ENCODE peak calls at places on chromosomes 2 and 18, in seven cellular contexts. P, B, M, X, T, H and W are unnamed samples.
A peak's percentile ranks its signal among the peaks of the same experiment; 100 is the strongest.

GRCh38 chr18:5973079-5973478 is 77.8 kb upstream of the TMEM200C start:
- DNase-seq in H (no peak), T (no peak), M (no peak), P (no peak), X (no peak), B (no peak), W (no peak)

GRCh38 chr2:200242553-200242952 is 63.9 kb upstream of the SPATS2L start:
- DNase-seq in B (no peak), P (no peak), X (no peak), T (no peak), H (no peak), M (no peak), W (no peak)

GRCh38 chr18:58056159-58056558 is 12.1 kb downstream of the NEDD4L start:
- DNase-seq in X (no peak), M (no peak), B (no peak), P (no peak), H (no peak), T (no peak), W (no peak)

GRCh38 chr18:46732801-46733200 is 24.1 kb downstream of the ST8SIA5 start:
- DNase-seq in P (no peak), X (no peak), B (no peak), H (no peak), M (no peak), T (no peak), W (peak; percentile 34)

GRCh38 chr2:20652673-20653575 is 2.0 kb upstream of the HS1BP3 start:
- DNase-seq in M (no peak), H (no peak), T (no peak), X (no peak), P (no peak), B (peak; percentile 26), W (no peak)

GRCh38 chr2:232937278-232937906 is 67.3 kb downstream of the SNORC start:
- DNase-seq in M (no peak), X (peak; percentile 55), P (peak; percentile 73), B (no peak), H (peak; percentile 32), T (no peak), W (no peak)

GRCh38 chr2:14520385-14520945 is 112.1 kb upstream of the LRATD1 start:
- DNase-seq in P (no peak), H (no peak), M (no peak), X (no peak), B (no peak), T (no peak), W (no peak)

GRCh38 chr18:59021500-59021899 is 118.2 kb upstream of the SEC11C start:
- DNase-seq in P (no peak), X (no peak), H (peak; percentile 50), T (no peak), M (no peak), B (no peak), W (peak; percentile 30)

GRCh38 chr2:21047161-21048009 is 3.5 kb upstream of the APOB start:
- DNase-seq in H (no peak), P (no peak), B (no peak), M (peak; percentile 49), X (peak; percentile 32), T (no peak), W (no peak)

GRCh38 chr2:176080540-176081355 is 3.0 kb downstream of the EVX2 start:
- DNase-seq in P (no peak), B (no peak), H (no peak), M (no peak), X (no peak), T (no peak), W (peak; percentile 51)

GRCh38 chr2:176079851-176080539 is 3.8 kb downstream of the EVX2 start:
- DNase-seq in X (peak; percentile 30), B (no peak), M (peak; percentile 33), T (peak; percentile 80), P (peak; percentile 22), H (peak; percentile 71), W (peak; percentile 54)

GRCh38 chr2:176079285-176079830 is 4.4 kb downstream of the EVX2 start:
- DNase-seq in T (no peak), B (no peak), H (no peak), P (no peak), X (no peak), M (no peak), W (no peak)

GRCh38 chr2:176076063-176076462 is 7.7 kb downstream of the EVX2 start:
- DNase-seq in X (no peak), B (no peak), T (no peak), M (no peak), H (no peak), P (no peak), W (no peak)

GRCh38 chr2:176078440-176079284 is 5.1 kb downstream of the EVX2 start:
- DNase-seq in B (no peak), P (no peak), M (no peak), X (no peak), T (no peak), H (no peak), W (no peak)
- H3K4me3 ChIP-seq in B (no peak overlapping the region), P (no peak overlapping the region), M (no peak overlapping the region), X (no peak overlapping the region), T (no peak overlapping the region), H (peak overlapping the region; percentile 17), W (no peak overlapping the region)

GRCh38 chr2:9968940-9969497 is 17.5 kb downstream of the GRHL1 start:
- DNase-seq in M (no peak), T (no peak), B (no peak), X (no peak), P (no peak), H (no peak), W (no peak)
- H3K36me3 ChIP-seq in M (no peaks in the 10 kb centered on the region), T (peaks cover 23% of the 10 kb centered on the region), B (no peaks in the 10 kb centered on the region), X (no peaks in the 10 kb centered on the region), P (no peaks in the 10 kb centered on the region), H (peaks cover 8% of the 10 kb centered on the region), W (peaks cover 5% of the 10 kb centered on the region)

GRCh38 chr2:37582371-37582770 is 89.1 kb downstream of the CDC42EP3 start:
- DNase-seq in T (no peak), X (no peak), P (peak; percentile 25), M (no peak), B (no peak), H (no peak), W (no peak)
- H3K4me3 ChIP-seq in T (no peak overlapping the region), X (no peak overlapping the region), P (no peak overlapping the region), M (no peak overlapping the region), B (no peak overlapping the region), H (peak overlapping the region; percentile 61), W (no peak overlapping the region)

DNA sequence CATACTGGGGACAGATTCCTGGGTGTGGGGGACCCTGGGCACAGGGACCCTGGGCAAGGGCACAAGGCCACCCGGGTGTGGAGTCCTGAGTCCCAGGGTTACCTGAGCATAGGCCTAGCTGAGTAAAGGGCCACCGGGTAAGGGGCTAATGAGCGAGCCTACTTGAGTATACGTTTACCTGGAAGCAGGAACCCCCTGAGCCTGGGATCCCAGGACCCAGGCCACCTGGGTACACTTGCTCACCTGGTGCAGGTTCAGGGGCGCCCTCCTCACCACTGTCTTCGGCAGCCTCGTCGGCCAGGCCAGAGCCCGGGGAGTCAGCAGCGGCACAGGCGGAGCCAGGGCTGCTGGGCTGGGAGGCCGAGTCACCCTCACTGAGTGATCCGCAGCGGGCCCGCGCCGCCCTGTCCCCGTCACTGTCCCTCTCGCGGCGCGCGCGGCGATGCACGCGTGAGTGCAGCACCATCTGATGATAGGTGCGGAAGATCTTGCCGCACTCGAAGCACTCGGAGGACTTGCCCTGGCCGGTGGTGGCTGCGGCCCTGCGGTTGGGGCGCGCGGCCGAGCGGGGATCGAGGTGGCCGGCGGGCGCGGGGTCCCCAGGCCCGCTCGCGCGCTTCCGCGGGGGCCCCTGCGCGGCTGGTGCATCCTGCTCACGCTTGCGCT is 53.9 kb downstream of the ZNF516 start:
- DNase-seq in H (no peak), P (no peak), M (no peak), T (no peak), B (no peak), X (no peak), W (no peak)
- H3K36me3 ChIP-seq in H (peaks cover 25% of the 10 kb centered on the region), P (peaks cover 19% of the 10 kb centered on the region), M (no peaks in the 10 kb centered on the region), T (peaks cover 43% of the 10 kb centered on the region), B (no peaks in the 10 kb centered on the region), X (peaks cover 38% of the 10 kb centered on the region), W (peaks cover 37% of the 10 kb centered on the region)

DNA sequence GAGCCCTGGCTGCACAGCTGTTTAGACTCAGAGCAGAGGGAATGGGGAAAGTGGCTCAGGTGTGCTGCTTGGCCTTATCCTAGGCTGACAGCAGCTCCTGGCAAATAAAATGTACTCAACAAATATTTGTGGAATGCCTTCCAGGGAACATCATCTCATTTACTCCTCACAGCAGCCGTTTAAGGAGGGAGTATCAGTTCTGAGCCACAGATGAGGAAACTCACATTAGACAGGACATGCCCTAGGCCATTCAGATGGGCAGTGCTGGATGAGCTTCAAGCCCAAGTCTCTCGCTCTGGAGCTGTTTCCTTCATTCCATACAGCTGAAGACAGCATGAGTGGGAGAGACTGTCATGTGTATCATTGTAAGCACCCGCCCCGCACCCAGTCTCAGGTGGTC is 129.6 kb downstream of the VWA3B start:
- DNase-seq in T (no peak), H (no peak), B (no peak), M (no peak), P (no peak), X (no peak), W (no peak)
- H3K4me3 ChIP-seq in T (no peak overlapping the region), H (no peak overlapping the region), B (no peak overlapping the region), M (no peak overlapping the region), P (no peak overlapping the region), X (no peak overlapping the region), W (no peak overlapping the region)

GRCh38 chr18:13105059-13105458 is 113.5 kb upstream of the LDLRAD4 start:
- DNase-seq in B (no peak), M (no peak), H (no peak), X (no peak), T (no peak), P (no peak), W (no peak)

GRCh38 chr18:13112982-13113381 is 105.6 kb upstream of the LDLRAD4 start:
- DNase-seq in T (peak; percentile 16), P (peak; percentile 66), B (no peak), X (peak; percentile 51), H (peak; percentile 17), M (peak; percentile 75), W (peak; percentile 68)

GRCh38 chr18:13107074-13107473 is 111.5 kb upstream of the LDLRAD4 start:
- DNase-seq in B (no peak), T (no peak), P (peak; percentile 58), M (no peak), X (peak; percentile 71), H (peak; percentile 25), W (no peak)

GRCh38 chr18:13110559-13110958 is 108.0 kb upstream of the LDLRAD4 start:
- DNase-seq in P (no peak), M (peak; percentile 72), B (no peak), X (no peak), H (no peak), T (no peak), W (no peak)

GRCh38 chr18:13108330-13108729 is 110.2 kb upstream of the LDLRAD4 start:
- DNase-seq in M (no peak), P (no peak), T (no peak), X (no peak), B (no peak), H (no peak), W (no peak)
- H3K36me3 ChIP-seq in M (no peaks in the 10 kb centered on the region), P (peaks cover 11% of the 10 kb centered on the region), T (peaks cover 52% of the 10 kb centered on the region), X (peaks cover 28% of the 10 kb centered on the region), B (peaks cover 2% of the 10 kb centered on the region), H (peaks cover 58% of the 10 kb centered on the region), W (peaks cover 48% of the 10 kb centered on the region)

GRCh38 chr2:120867290-120868231 is 131.9 kb downstream of the GLI2 start:
- DNase-seq in P (peak; percentile 88), T (no peak), M (peak; percentile 58), B (peak; percentile 91), X (peak; percentile 77), H (peak; percentile 94), W (peak; percentile 87)
- H3K4me3 ChIP-seq in P (peak overlapping the region; percentile 43), T (no peak overlapping the region), M (no peak overlapping the region), B (peak overlapping the region; percentile 39), X (peak overlapping the region; percentile 29), H (peak overlapping the region; percentile 77), W (peak overlapping the region; percentile 45)

GRCh38 chr2:58163913-58164312 is 77.2 kb downstream of the FANCL start:
- DNase-seq in X (no peak), M (no peak), P (no peak), H (no peak), B (no peak), T (no peak), W (no peak)
- H3K36me3 ChIP-seq in X (no peaks in the 10 kb centered on the region), M (no peaks in the 10 kb centered on the region), P (no peaks in the 10 kb centered on the region), H (peaks cover 31% of the 10 kb centered on the region), B (peaks cover 3% of the 10 kb centered on the region), T (peaks cover 28% of the 10 kb centered on the region), W (peaks cover 15% of the 10 kb centered on the region)